ENCODE peak calls at places on chromosomes 2 and 18, in eight cellular contexts. O is stimulated activated CD8-positive, alpha-beta memory T cell treated with anti-CD3 and anti-CD28 coated beads, Interleukin-7, amount 100 ng/mL, for 24 hours; Q is C1 segment of cervical spinal cord; S is cardiac fibroblast; R is pancreas; T is NCI-H748 treated with DMSO at 0.1 percent for 48 hours; V is osteocyte; B is GM12864. H is an unnamed sample.

GRCh38 chr2:146984014-146984413 is 860.8 kb upstream of the ACVR2A start:
- DNase-seq in B (no peak), O (no peak), Q (no peak), R (no peak), T (no peak), S (no peak), V (no peak), H (no peak)

GRCh38 chr2:32838418-32838817 is 108.3 kb upstream of the LTBP1 start:
- DNase-seq in S (no peak), V (no peak), T (no peak), R (no peak), O (no peak), Q (no peak), B (peak; percentile 24), H (no peak)

GRCh38 chr2:191675807-191676667 is 1.9 kb upstream of the NABP1 start:
- DNase-seq in Q (no peak), T (no peak), V (no peak), R (no peak), B (peak; percentile 92), S (peak; percentile 43), O (peak; percentile 24), H (no peak)

GRCh38 chr2:10097352-10098148 is 17.3 kb upstream of the CYS1 start:
- DNase-seq in B (no peak), O (no peak), Q (no peak), S (peak; percentile 69), R (peak; percentile 87), V (peak; percentile 90), T (peak; percentile 49), H (peak; percentile 50)

GRCh38 chr18:22385718-22386117 is 32.0 kb downstream of the CTAGE1 start:
- DNase-seq in O (no peak), R (no peak), B (no peak), V (no peak), T (no peak), S (peak; percentile 92), Q (no peak), H (no peak)

GRCh38 chr2:9737053-9737875 is 106.0 kb upstream of the TAF1B start:
- DNase-seq in O (no peak), R (no peak), V (no peak), Q (no peak), T (no peak), S (no peak), B (no peak), H (no peak)

GRCh38 chr2:23360571-23361125 is 24.3 kb upstream of the KLHL29 start:
- DNase-seq in V (no peak), B (no peak), R (no peak), Q (no peak), S (no peak), T (no peak), O (no peak), H (no peak)

GRCh38 chr2:49129034-49129433 is 25.3 kb downstream of the FSHR start:
- DNase-seq in B (no peak), O (no peak), S (no peak), Q (no peak), R (no peak), T (no peak), V (no peak), H (no peak)

GRCh38 chr18:23357992-23358594 is 95.0 kb upstream of the RIOK3 start:
- DNase-seq in B (no peak), O (no peak), Q (no peak), V (no peak), S (peak; percentile 76), T (no peak), R (no peak), H (no peak)

GRCh38 chr18:53380063-53380639 is 844.3 kb downstream of the MBD2 start:
- DNase-seq in Q (no peak), O (no peak), T (peak; percentile 53), S (peak; percentile 28), R (no peak), B (peak; percentile 10), V (no peak), H (peak; percentile 22)

GRCh38 chr18:30713299-30713698 is 329.2 kb downstream of the DSC3 start:
- DNase-seq in R (no peak), S (no peak), Q (no peak), B (no peak), T (no peak), O (no peak), V (no peak), H (no peak)